ENCODE peak calls at places on chromosomes 4 and X, in nine cellular contexts. N is cardiac fibroblast, L is AG10803, J is natural killer cell, E is AG09309, G is uterus, M is pancreas, F is A673, B is osteocyte. A is an unnamed sample.

GRCh38 chr4:155906554-155907247 is 3.2 kb downstream of the TDO2 start:
- DNase-seq in N (peak; percentile 98), L (peak; percentile 99), J (no peak), E (peak; percentile 97), G (peak; percentile 14), M (peak; percentile 37), F (peak; percentile 77), B (peak; percentile 86), A (peak; percentile 98)

GRCh38 chrX:106726485-106727437 is at the start of gene RNF128:
- DNase-seq in N (peak; percentile 10), L (peak; percentile 15), J (no peak), E (no peak), G (no peak), M (peak; percentile 73), F (peak; percentile 1), B (no peak), A (peak; percentile 11)

GRCh38 chrX:122850326-122850725 is 333.8 kb upstream of the GRIA3 start:
- DNase-seq in N (no peak), L (no peak), J (no peak), E (no peak), G (no peak), M (no peak), F (no peak), B (no peak), A (no peak)

GRCh38 chr4:118935819-118936218 is 47.2 kb downstream of the SYNPO2 start:
- DNase-seq in N (no peak), L (no peak), J (no peak), E (no peak), G (no peak), M (no peak), F (no peak), B (no peak), A (no peak)

GRCh38 chrX:131783555-131784338 is 239.4 kb upstream of the STK26 start:
- DNase-seq in N (no peak), L (no peak), J (no peak), E (peak; percentile 75), G (peak; percentile 85), M (peak; percentile 79), F (peak; percentile 90), B (no peak), A (peak; percentile 83)

GRCh38 chrX:118272237-118272636 is 73.7 kb upstream of the WDR44 start:
- DNase-seq in N (peak; percentile 35), L (peak; percentile 0), J (no peak), E (no peak), G (no peak), M (no peak), F (peak; percentile 47), B (no peak), A (no peak)

GRCh38 chrX:55143621-55144020 is 54.8 kb downstream of the PAGE2 start:
- DNase-seq in N (peak; percentile 33), L (no peak), J (no peak), E (no peak), G (no peak), M (no peak), F (no peak), B (no peak), A (no peak)

GRCh38 chr4:93066746-93067145 is 761.8 kb upstream of the ATOH1 start:
- DNase-seq in N (no peak), L (no peak), J (no peak), E (no peak), G (no peak), M (no peak), F (peak; percentile 17), B (no peak), A (no peak)

GRCh38 chr4:112361181-112361791 is 64.1 kb downstream of the ALPK1 start:
- DNase-seq in N (peak; percentile 26), L (peak; percentile 9), J (no peak), E (no peak), G (no peak), M (no peak), F (peak; percentile 19), B (no peak), A (peak; percentile 54)

GRCh38 chr4:88605744-88606143 is 13.5 kb downstream of the HERC3 start:
- DNase-seq in N (no peak), L (no peak), J (no peak), E (no peak), G (no peak), M (no peak), F (no peak), B (no peak), A (no peak)

GRCh38 chr4:71944956-71945355 is 86.8 kb upstream of the NPFFR2 start:
- DNase-seq in N (peak; percentile 3), L (peak; percentile 12), J (no peak), E (no peak), G (no peak), M (no peak), F (peak; percentile 50), B (no peak), A (peak; percentile 2)

GRCh38 chr4:71945791-71946190 is 86.0 kb upstream of the NPFFR2 start:
- DNase-seq in N (no peak), L (no peak), J (no peak), E (no peak), G (no peak), M (no peak), F (no peak), B (no peak), A (no peak)

GRCh38 chr4:71938776-71939175 is 93.0 kb upstream of the NPFFR2 start:
- DNase-seq in N (peak; percentile 0), L (peak; percentile 19), J (no peak), E (no peak), G (no peak), M (no peak), F (no peak), B (no peak), A (no peak)

GRCh38 chr4:71941001-71941400 is 90.8 kb upstream of the NPFFR2 start:
- DNase-seq in N (peak; percentile 14), L (peak; percentile 17), J (no peak), E (no peak), G (no peak), M (peak; percentile 15), F (peak; percentile 45), B (no peak), A (peak; percentile 7)
- TF ChIP-seq CTCF in N (peak; percentile 44), L (peak; percentile 48), J (no peak), E (peak; percentile 33), G (no peak), M (no peak), F (peak; percentile 47), B (peak; percentile 52), A (peak; percentile 62)

GRCh38 chr4:5892321-5893012 is 419 bp downstream of the CRMP1 start:
- DNase-seq in N (no peak), L (no peak), J (no peak), E (no peak), G (no peak), M (no peak), F (no peak), B (no peak), A (no peak)

GRCh38 chr4:5893591-5893990 is 705 bp upstream of the CRMP1 start:
- DNase-seq in N (no peak), L (no peak), J (no peak), E (no peak), G (no peak), M (no peak), F (no peak), B (no peak), A (no peak)

GRCh38 chr4:5891563-5892320 is 1.1 kb downstream of the CRMP1 start:
- DNase-seq in N (no peak), L (no peak), J (no peak), E (no peak), G (no peak), M (no peak), F (no peak), B (no peak), A (no peak)

GRCh38 chr4:5894266-5894665 is 1.4 kb upstream of the CRMP1 start:
- DNase-seq in N (no peak), L (no peak), J (no peak), E (no peak), G (no peak), M (no peak), F (no peak), B (no peak), A (no peak)

GRCh38 chr4:5893013-5893580 is at the start of gene CRMP1:
- DNase-seq in N (no peak), L (no peak), J (no peak), E (no peak), G (no peak), M (no peak), F (peak; percentile 82), B (no peak), A (no peak)
- TF ChIP-seq CTCF in N (no peak), L (no peak), J (no peak), E (no peak), G (no peak), M (no peak), F (no peak), B (no peak), A (no peak)

GRCh38 chr4:141788169-141788915 is 152.0 kb downstream of the IL15 start:
- DNase-seq in N (peak; percentile 51), L (peak; percentile 56), J (no peak), E (no peak), G (no peak), M (no peak), F (no peak), B (no peak), A (peak; percentile 76)

GRCh38 chr4:141782205-141782604 is 145.8 kb downstream of the IL15 start:
- DNase-seq in N (no peak), L (no peak), J (no peak), E (no peak), G (no peak), M (no peak), F (no peak), B (no peak), A (no peak)

GRCh38 chr4:141789716-141790115 is 153.3 kb downstream of the IL15 start:
- DNase-seq in N (no peak), L (no peak), J (no peak), E (no peak), G (no peak), M (no peak), F (no peak), B (no peak), A (peak; percentile 22)

GRCh38 chr4:141786921-141787320 is 150.5 kb downstream of the IL15 start:
- DNase-seq in N (no peak), L (peak; percentile 74), J (no peak), E (peak; percentile 37), G (no peak), M (no peak), F (no peak), B (no peak), A (no peak)

GRCh38 chr4:141783770-141784169 is 147.4 kb downstream of the IL15 start:
- DNase-seq in N (no peak), L (no peak), J (no peak), E (no peak), G (no peak), M (no peak), F (no peak), B (no peak), A (no peak)
- TF ChIP-seq CTCF in N (no peak), L (no peak), J (no peak), E (no peak), G (no peak), M (no peak), F (no peak), B (no peak), A (no peak)

GRCh38 chrX:68234171-68234910 is 199.0 kb downstream of the OPHN1 start:
- DNase-seq in N (no peak), L (no peak), J (no peak), E (no peak), G (no peak), M (no peak), F (no peak), B (no peak), A (no peak)

DNA sequence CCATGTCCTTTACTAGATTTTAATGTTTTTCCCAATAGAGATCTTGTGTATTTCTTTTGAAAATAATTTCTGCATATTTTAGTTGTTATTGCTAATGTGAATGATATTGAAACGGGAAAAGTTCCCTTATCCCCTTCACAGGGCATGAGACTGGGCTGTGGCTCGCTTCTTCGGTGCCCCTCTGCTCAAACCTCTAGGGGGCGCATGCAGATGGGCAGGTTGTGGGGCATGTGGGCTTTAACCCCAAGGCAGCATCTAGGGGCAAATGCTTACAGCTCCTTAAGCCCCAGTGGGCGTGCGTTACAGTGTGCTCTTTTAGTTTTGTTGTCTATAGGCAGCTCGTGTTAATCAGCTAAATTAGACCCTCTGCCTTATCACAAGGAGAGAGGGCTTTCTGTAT is 194.7 kb downstream of the OPHN1 start:
- DNase-seq in N (no peak), L (peak; percentile 0), J (peak; percentile 14), E (no peak), G (no peak), M (no peak), F (peak; percentile 19), B (no peak), A (no peak)
- TF ChIP-seq CTCF in N (peak; percentile 47), L (peak; percentile 42), J (peak; percentile 29), E (peak; percentile 53), G (no peak), M (no peak), F (peak; percentile 70), B (peak; percentile 33), A (peak; percentile 60)

A was measured in brain microvascular endothelial cell.